ENCODE peak calls at places on chromosome 7, in nine cellular contexts. H is NCI-H1694, K is OCI-LY7, Y is gastrocnemius medialis, E is LoVo, C is endothelial cell, N is nephron progenitor cell, O is astrocyte of the spinal cord, U is T follicular helper cell. W is an unnamed sample.

GRCh38 chr7:94701555-94701973 is 45.6 kb upstream of the SGCE start:
- DNase-seq in H (no peak), K (no peak), Y (no peak), E (no peak), C (peak; percentile 5), N (no peak), O (peak; percentile 84), U (no peak), W (no peak)

GRCh38 chr7:7913506-7913905 is 55.1 kb upstream of the GLCCI1 start:
- DNase-seq in H (no peak), K (no peak), Y (peak; percentile 17), E (no peak), C (no peak), N (no peak), O (no peak), U (no peak), W (no peak)

GRCh38 chr7:86958380-86958779 is 101.1 kb downstream of the ELAPOR2 start:
- DNase-seq in H (no peak), K (no peak), Y (no peak), E (no peak), C (no peak), N (no peak), O (no peak), U (no peak), W (no peak)

GRCh38 chr7:157017149-157017548 is 6.7 kb upstream of the MNX1 start:
- DNase-seq in H (no peak), K (no peak), Y (no peak), E (no peak), C (no peak), N (no peak), O (no peak), U (no peak), W (peak; percentile 53)

GRCh38 chr7:140042386-140042670 is 20.4 kb downstream of the PARP12 start:
- DNase-seq in H (no peak), K (no peak), Y (no peak), E (no peak), C (no peak), N (no peak), O (no peak), U (no peak), W (no peak)

GRCh38 chr7:91310829-91311460 is 46.7 kb downstream of the FZD1 start:
- DNase-seq in H (no peak), K (no peak), Y (peak; percentile 39), E (no peak), C (no peak), N (no peak), O (no peak), U (no peak), W (peak; percentile 92)

GRCh38 chr7:45223728-45224630 is 66.4 kb downstream of the RAMP3 start:
- DNase-seq in H (no peak), K (no peak), Y (no peak), E (no peak), C (no peak), N (no peak), O (no peak), U (no peak), W (no peak)

GRCh38 chr7:141073173-141073640 is 657 bp upstream of the TMEM178B start:
- DNase-seq in H (no peak), K (no peak), Y (peak; percentile 22), E (no peak), C (peak; percentile 78), N (peak; percentile 81), O (peak; percentile 54), U (no peak), W (no peak)

GRCh38 chr7:29622335-29623265 is 59.0 kb downstream of the PRR15 start:
- DNase-seq in H (no peak), K (no peak), Y (no peak), E (peak; percentile 79), C (no peak), N (no peak), O (peak; percentile 83), U (no peak), W (no peak)

GRCh38 chr7:50792342-50793114 is 9.8 kb upstream of the GRB10 start:
- DNase-seq in H (no peak), K (no peak), Y (peak; percentile 43), E (peak; percentile 53), C (peak; percentile 47), N (peak; percentile 66), O (peak; percentile 65), U (no peak), W (no peak)

GRCh38 chr7:45224832-45225231 is 67.2 kb downstream of the RAMP3 start:
- DNase-seq in H (no peak), K (no peak), Y (no peak), E (no peak), C (peak; percentile 44), N (peak; percentile 67), O (no peak), U (no peak), W (no peak)

GRCh38 chr7:3431306-3431705 is 130.3 kb downstream of the SDK1 start:
- DNase-seq in H (no peak), K (no peak), Y (no peak), E (no peak), C (no peak), N (no peak), O (peak; percentile 65), U (no peak), W (no peak)

GRCh38 chr7:14504134-14504533 is 398.4 kb downstream of the DGKB start:
- DNase-seq in H (peak; percentile 22), K (no peak), Y (no peak), E (no peak), C (no peak), N (no peak), O (no peak), U (no peak), W (no peak)

GRCh38 chr7:152587366-152587765 is 88.6 kb downstream of the XRCC2 start:
- DNase-seq in H (no peak), K (no peak), Y (no peak), E (no peak), C (no peak), N (no peak), O (no peak), U (no peak), W (no peak)

GRCh38 chr7:48011323-48011722 is 17.6 kb downstream of the SUN3 start:
- DNase-seq in H (no peak), K (no peak), Y (no peak), E (no peak), C (no peak), N (no peak), O (no peak), U (no peak), W (no peak)

GRCh38 chr7:102417105-102417504 is 16.3 kb upstream of the ORAI2 start:
- DNase-seq in H (no peak), K (no peak), Y (no peak), E (no peak), C (no peak), N (no peak), O (no peak), U (no peak), W (no peak)

GRCh38 chr7:84200859-84201258 is 6.3 kb upstream of the SEMA3A start:
- DNase-seq in H (no peak), K (no peak), Y (no peak), E (no peak), C (no peak), N (no peak), O (peak; percentile 44), U (no peak), W (no peak)

GRCh38 chr7:44224951-44225565 is 24.3 kb downstream of the YKT6 start:
- DNase-seq in H (no peak), K (no peak), Y (no peak), E (no peak), C (peak; percentile 2), N (no peak), O (no peak), U (no peak), W (no peak)

GRCh38 chr7:156578978-156579430 is 61.6 kb upstream of the RNF32 start:
- DNase-seq in H (no peak), K (no peak), Y (no peak), E (no peak), C (no peak), N (no peak), O (no peak), U (no peak), W (no peak)

GRCh38 chr7:101696-102376 is 90.5 kb upstream of the FAM20C start:
- DNase-seq in H (no peak), K (no peak), Y (no peak), E (peak; percentile 12), C (no peak), N (no peak), O (peak; percentile 13), U (no peak), W (no peak)

GRCh38 chr7:116521046-116521664 is 3.7 kb upstream of the CAV1 start:
- DNase-seq in H (no peak), K (no peak), Y (no peak), E (no peak), C (no peak), N (no peak), O (no peak), U (no peak), W (no peak)

GRCh38 chr7:129394101-129394500 is 40.1 kb upstream of the STRIP2 start:
- DNase-seq in H (no peak), K (no peak), Y (no peak), E (no peak), C (no peak), N (no peak), O (no peak), U (no peak), W (no peak)

GRCh38 chr7:137454169-137455166 is 110.9 kb upstream of the PTN start:
- DNase-seq in H (peak; percentile 5), K (peak; percentile 45), Y (peak; percentile 61), E (peak; percentile 70), C (no peak), N (peak; percentile 10), O (peak; percentile 71), U (no peak), W (peak; percentile 54)

GRCh38 chr7:78769551-78770101 is 683.8 kb downstream of the MAGI2 start:
- DNase-seq in H (no peak), K (peak; percentile 5), Y (no peak), E (no peak), C (peak; percentile 10), N (no peak), O (no peak), U (no peak), W (peak; percentile 26)

GRCh38 chr7:114086491-114086905 is 167.7 kb upstream of the PPP1R3A start:
- DNase-seq in H (no peak), K (no peak), Y (peak; percentile 43), E (peak; percentile 36), C (peak; percentile 27), N (peak; percentile 44), O (peak; percentile 20), U (no peak), W (no peak)

GRCh38 chr7:33722383-33723096 is 182.8 kb upstream of the BMPER start:
- DNase-seq in H (no peak), K (no peak), Y (peak; percentile 66), E (no peak), C (no peak), N (peak; percentile 59), O (peak; percentile 44), U (no peak), W (peak; percentile 87)

GRCh38 chr7:105611856-105612775 is 30.8 kb upstream of the EFCAB10 start:
- DNase-seq in H (no peak), K (no peak), Y (no peak), E (no peak), C (no peak), N (no peak), O (peak; percentile 59), U (no peak), W (no peak)

GRCh38 chr7:101153969-101154692 is at the start of gene AP1S1:
- DNase-seq in H (peak; percentile 94), K (peak; percentile 95), Y (peak; percentile 89), E (peak; percentile 94), C (peak; percentile 97), N (peak; percentile 96), O (peak; percentile 94), U (peak; percentile 83), W (peak; percentile 99)

GRCh38 chr7:69683002-69683401 is 84.7 kb downstream of the AUTS2 start:
- DNase-seq in H (no peak), K (no peak), Y (no peak), E (no peak), C (no peak), N (no peak), O (no peak), U (no peak), W (no peak)

GRCh38 chr7:13742719-13743640 is 246.5 kb downstream of the ETV1 start:
- DNase-seq in H (peak; percentile 16), K (peak; percentile 1), Y (no peak), E (peak; percentile 43), C (peak; percentile 37), N (peak; percentile 21), O (peak; percentile 77), U (no peak), W (no peak)

GRCh38 chr7:142961595-142961972 is 579 bp downstream of the KEL start:
- DNase-seq in H (no peak), K (no peak), Y (no peak), E (no peak), C (no peak), N (no peak), O (no peak), U (no peak), W (no peak)

W was measured in NCI-H524.